ENCODE peak calls at places on chromosomes 16 and 17, in seven cellular contexts. One of them, this sample, is unnamed. For H3K27me3, the result is how much of the 10 kb centered on the place peaks cover.

GRCh38 chr16:88764913-88765349 is 20.1 kb downstream of the PIEZO1 start:
- DNase-seq in cardiac muscle cell: peak
- DNase-seq in H7: peak
- DNase-seq in Caco-2: peak
- DNase-seq in astrocyte: no peak
- DNase-seq in brain microvascular endothelial cell: peak
- DNase-seq in psoas muscle: no peak
- DNase-seq in this sample: peak

GRCh38 chr17:73309727-73310555 is 1.9 kb downstream of the CDC42EP4 start:
- DNase-seq in cardiac muscle cell: no peak
- DNase-seq in H7: peak
- DNase-seq in Caco-2: peak
- DNase-seq in astrocyte: no peak
- DNase-seq in brain microvascular endothelial cell: no peak
- DNase-seq in psoas muscle: no peak
- DNase-seq in this sample: no peak

GRCh38 chr17:17420561-17421269 is 56.1 kb upstream of the MED9 start:
- DNase-seq in cardiac muscle cell: no peak
- DNase-seq in H7: no peak
- DNase-seq in Caco-2: no peak
- DNase-seq in astrocyte: no peak
- DNase-seq in brain microvascular endothelial cell: peak
- DNase-seq in psoas muscle: peak
- DNase-seq in this sample: no peak

GRCh38 chr16:24543949-24544348 is 4.6 kb downstream of the RBBP6 start:
- DNase-seq in cardiac muscle cell: no peak
- DNase-seq in H7: no peak
- DNase-seq in Caco-2: no peak
- DNase-seq in astrocyte: peak
- DNase-seq in brain microvascular endothelial cell: no peak
- DNase-seq in psoas muscle: no peak
- DNase-seq in this sample: no peak

GRCh38 chr17:4143563-4144410 is 790 bp downstream of the CYB5D2 start:
- DNase-seq in cardiac muscle cell: peak
- DNase-seq in H7: peak
- DNase-seq in Caco-2: peak
- DNase-seq in astrocyte: peak
- DNase-seq in brain microvascular endothelial cell: peak
- DNase-seq in psoas muscle: peak
- DNase-seq in this sample: peak

GRCh38 chr17:44010966-44011647 is 3.7 kb downstream of the TMEM101 start:
- DNase-seq in cardiac muscle cell: peak
- DNase-seq in H7: no peak
- DNase-seq in Caco-2: no peak
- DNase-seq in astrocyte: no peak
- DNase-seq in brain microvascular endothelial cell: no peak
- DNase-seq in psoas muscle: no peak
- DNase-seq in this sample: no peak

GRCh38 chr16:70496513-70496912 is 26.8 kb downstream of the COG4 start:
- DNase-seq in cardiac muscle cell: no peak
- DNase-seq in H7: no peak
- DNase-seq in Caco-2: no peak
- DNase-seq in astrocyte: no peak
- DNase-seq in brain microvascular endothelial cell: no peak
- DNase-seq in psoas muscle: no peak
- DNase-seq in this sample: no peak

GRCh38 chr17:12530126-12530525 is 135.6 kb upstream of the MYOCD start:
- DNase-seq in cardiac muscle cell: peak
- DNase-seq in H7: peak
- DNase-seq in Caco-2: no peak
- DNase-seq in astrocyte: no peak
- DNase-seq in brain microvascular endothelial cell: no peak
- DNase-seq in psoas muscle: no peak
- DNase-seq in this sample: no peak

GRCh38 chr17:61794242-61794641 is 69.1 kb downstream of the BRIP1 start:
- DNase-seq in cardiac muscle cell: no peak
- DNase-seq in H7: no peak
- DNase-seq in Caco-2: no peak
- DNase-seq in astrocyte: no peak
- DNase-seq in brain microvascular endothelial cell: no peak
- DNase-seq in psoas muscle: no peak
- DNase-seq in this sample: no peak

GRCh38 chr16:67959520-67959919 is 8.9 kb downstream of the SLC12A4 start:
- DNase-seq in cardiac muscle cell: no peak
- DNase-seq in H7: no peak
- DNase-seq in Caco-2: no peak
- DNase-seq in astrocyte: peak
- DNase-seq in brain microvascular endothelial cell: no peak
- DNase-seq in psoas muscle: peak
- DNase-seq in this sample: no peak

GRCh38 chr16:13070268-13070667 is 168.9 kb downstream of the SHISA9 start:
- DNase-seq in cardiac muscle cell: no peak
- DNase-seq in H7: peak
- DNase-seq in Caco-2: no peak
- DNase-seq in astrocyte: no peak
- DNase-seq in brain microvascular endothelial cell: no peak
- DNase-seq in psoas muscle: no peak
- DNase-seq in this sample: no peak
- H3K4me3 ChIP-seq in cardiac muscle cell: no peak
- H3K4me3 ChIP-seq in H7: no peak
- H3K4me3 ChIP-seq in Caco-2: no peak
- H3K4me3 ChIP-seq in astrocyte: no peak
- H3K4me3 ChIP-seq in brain microvascular endothelial cell: no peak
- H3K4me3 ChIP-seq in psoas muscle: no peak
- H3K4me3 ChIP-seq in this sample: no peak

GRCh38 chr16:1008085-1008484 is 26.5 kb downstream of the SOX8 start:
- DNase-seq in cardiac muscle cell: no peak
- DNase-seq in H7: no peak
- DNase-seq in Caco-2: no peak
- DNase-seq in astrocyte: no peak
- DNase-seq in brain microvascular endothelial cell: no peak
- DNase-seq in psoas muscle: no peak
- DNase-seq in this sample: no peak

GRCh38 chr16:1009358-1010150 is 28.0 kb downstream of the SOX8 start:
- DNase-seq in cardiac muscle cell: no peak
- DNase-seq in H7: peak
- DNase-seq in Caco-2: no peak
- DNase-seq in astrocyte: no peak
- DNase-seq in brain microvascular endothelial cell: no peak
- DNase-seq in psoas muscle: no peak
- DNase-seq in this sample: no peak

GRCh38 chr16:1005286-1005685 is 23.7 kb downstream of the SOX8 start:
- DNase-seq in cardiac muscle cell: no peak
- DNase-seq in H7: no peak
- DNase-seq in Caco-2: no peak
- DNase-seq in astrocyte: no peak
- DNase-seq in brain microvascular endothelial cell: no peak
- DNase-seq in psoas muscle: no peak
- DNase-seq in this sample: no peak

GRCh38 chr16:1006781-1007180 is 25.2 kb downstream of the SOX8 start:
- DNase-seq in cardiac muscle cell: no peak
- DNase-seq in H7: peak
- DNase-seq in Caco-2: no peak
- DNase-seq in astrocyte: no peak
- DNase-seq in brain microvascular endothelial cell: no peak
- DNase-seq in psoas muscle: no peak
- DNase-seq in this sample: no peak

DNA sequence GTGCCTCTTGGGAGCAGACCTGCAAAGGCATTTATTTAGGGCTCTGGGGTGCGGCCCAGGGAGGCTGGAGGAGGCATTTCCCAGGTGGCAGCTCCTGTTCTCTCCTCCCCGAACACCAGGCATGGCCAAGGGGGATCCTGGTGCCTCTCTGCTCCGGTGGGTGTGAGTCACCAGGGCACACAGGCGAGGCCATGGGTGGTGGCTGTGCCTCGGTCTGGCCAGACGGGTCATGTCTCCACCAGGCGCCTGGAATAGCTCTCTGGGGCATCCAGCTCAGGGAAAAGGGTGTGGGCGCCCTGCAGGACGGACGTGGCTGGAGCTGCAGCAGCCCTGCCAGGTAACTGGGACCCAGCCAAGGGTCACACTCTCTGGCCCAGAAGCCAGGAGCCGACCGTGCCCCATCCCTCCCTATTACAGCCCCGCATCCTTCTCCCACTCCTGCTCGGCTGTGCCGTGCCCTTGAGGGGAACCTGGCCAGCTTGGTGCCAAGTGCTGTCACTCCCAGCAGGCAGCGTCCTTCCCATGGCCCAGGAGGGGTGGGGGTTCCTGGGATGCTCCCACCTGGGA is 25.8 kb downstream of the SOX8 start:
- DNase-seq in cardiac muscle cell: no peak
- DNase-seq in H7: peak
- DNase-seq in Caco-2: no peak
- DNase-seq in astrocyte: no peak
- DNase-seq in brain microvascular endothelial cell: no peak
- DNase-seq in psoas muscle: no peak
- DNase-seq in this sample: no peak
- H3K27me3 ChIP-seq in cardiac muscle cell: under half
- H3K27me3 ChIP-seq in H7: under half
- H3K27me3 ChIP-seq in Caco-2: under half
- H3K27me3 ChIP-seq in astrocyte: under half
- H3K27me3 ChIP-seq in brain microvascular endothelial cell: under half
- H3K27me3 ChIP-seq in psoas muscle: under half
- H3K27me3 ChIP-seq in this sample: under half

GRCh38 chr16:50265716-50266336 is 525 bp upstream of the ADCY7 start:
- DNase-seq in cardiac muscle cell: no peak
- DNase-seq in H7: peak
- DNase-seq in Caco-2: no peak
- DNase-seq in astrocyte: no peak
- DNase-seq in brain microvascular endothelial cell: no peak
- DNase-seq in psoas muscle: no peak
- DNase-seq in this sample: no peak
- H3K4me3 ChIP-seq in cardiac muscle cell: no peak
- H3K4me3 ChIP-seq in H7: no peak
- H3K4me3 ChIP-seq in Caco-2: no peak
- H3K4me3 ChIP-seq in astrocyte: peak
- H3K4me3 ChIP-seq in brain microvascular endothelial cell: no peak
- H3K4me3 ChIP-seq in psoas muscle: peak
- H3K4me3 ChIP-seq in this sample: no peak

GRCh38 chr16:79267781-79268180 is 332.8 kb downstream of the MAF start:
- DNase-seq in cardiac muscle cell: no peak
- DNase-seq in H7: no peak
- DNase-seq in Caco-2: no peak
- DNase-seq in astrocyte: no peak
- DNase-seq in brain microvascular endothelial cell: no peak
- DNase-seq in psoas muscle: no peak
- DNase-seq in this sample: no peak

GRCh38 chr16:79265701-79266100 is 334.8 kb downstream of the MAF start:
- DNase-seq in cardiac muscle cell: no peak
- DNase-seq in H7: no peak
- DNase-seq in Caco-2: no peak
- DNase-seq in astrocyte: no peak
- DNase-seq in brain microvascular endothelial cell: no peak
- DNase-seq in psoas muscle: no peak
- DNase-seq in this sample: peak

GRCh38 chr16:79269211-79269863 is 331.2 kb downstream of the MAF start:
- DNase-seq in cardiac muscle cell: no peak
- DNase-seq in H7: peak
- DNase-seq in Caco-2: no peak
- DNase-seq in astrocyte: no peak
- DNase-seq in brain microvascular endothelial cell: no peak
- DNase-seq in psoas muscle: no peak
- DNase-seq in this sample: no peak

GRCh38 chr16:79264237-79265104 is 336.1 kb downstream of the MAF start:
- DNase-seq in cardiac muscle cell: no peak
- DNase-seq in H7: no peak
- DNase-seq in Caco-2: no peak
- DNase-seq in astrocyte: no peak
- DNase-seq in brain microvascular endothelial cell: no peak
- DNase-seq in psoas muscle: no peak
- DNase-seq in this sample: no peak

GRCh38 chr16:79267146-79267545 is 333.4 kb downstream of the MAF start:
- DNase-seq in cardiac muscle cell: no peak
- DNase-seq in H7: no peak
- DNase-seq in Caco-2: no peak
- DNase-seq in astrocyte: no peak
- DNase-seq in brain microvascular endothelial cell: no peak
- DNase-seq in psoas muscle: no peak
- DNase-seq in this sample: no peak
- H3K27me3 ChIP-seq in cardiac muscle cell: under half
- H3K27me3 ChIP-seq in H7: under half
- H3K27me3 ChIP-seq in Caco-2: under half
- H3K27me3 ChIP-seq in astrocyte: under half
- H3K27me3 ChIP-seq in brain microvascular endothelial cell: under half
- H3K27me3 ChIP-seq in psoas muscle: under half
- H3K27me3 ChIP-seq in this sample: under half

GRCh38 chr17:36944488-36945040 is 4.2 kb upstream of the AATF start:
- DNase-seq in cardiac muscle cell: no peak
- DNase-seq in H7: peak
- DNase-seq in Caco-2: no peak
- DNase-seq in astrocyte: no peak
- DNase-seq in brain microvascular endothelial cell: no peak
- DNase-seq in psoas muscle: no peak
- DNase-seq in this sample: no peak

GRCh38 chr17:36947922-36948716 is 635 bp upstream of the AATF start:
- DNase-seq in cardiac muscle cell: no peak
- DNase-seq in H7: no peak
- DNase-seq in Caco-2: no peak
- DNase-seq in astrocyte: no peak
- DNase-seq in brain microvascular endothelial cell: peak
- DNase-seq in psoas muscle: no peak
- DNase-seq in this sample: no peak

GRCh38 chr17:36945160-36945559 is 3.6 kb upstream of the AATF start:
- DNase-seq in cardiac muscle cell: no peak
- DNase-seq in H7: no peak
- DNase-seq in Caco-2: no peak
- DNase-seq in astrocyte: no peak
- DNase-seq in brain microvascular endothelial cell: no peak
- DNase-seq in psoas muscle: no peak
- DNase-seq in this sample: no peak

GRCh38 chr17:36946726-36947091 is 2.0 kb upstream of the AATF start:
- DNase-seq in cardiac muscle cell: no peak
- DNase-seq in H7: peak
- DNase-seq in Caco-2: no peak
- DNase-seq in astrocyte: no peak
- DNase-seq in brain microvascular endothelial cell: no peak
- DNase-seq in psoas muscle: no peak
- DNase-seq in this sample: no peak

DNA sequence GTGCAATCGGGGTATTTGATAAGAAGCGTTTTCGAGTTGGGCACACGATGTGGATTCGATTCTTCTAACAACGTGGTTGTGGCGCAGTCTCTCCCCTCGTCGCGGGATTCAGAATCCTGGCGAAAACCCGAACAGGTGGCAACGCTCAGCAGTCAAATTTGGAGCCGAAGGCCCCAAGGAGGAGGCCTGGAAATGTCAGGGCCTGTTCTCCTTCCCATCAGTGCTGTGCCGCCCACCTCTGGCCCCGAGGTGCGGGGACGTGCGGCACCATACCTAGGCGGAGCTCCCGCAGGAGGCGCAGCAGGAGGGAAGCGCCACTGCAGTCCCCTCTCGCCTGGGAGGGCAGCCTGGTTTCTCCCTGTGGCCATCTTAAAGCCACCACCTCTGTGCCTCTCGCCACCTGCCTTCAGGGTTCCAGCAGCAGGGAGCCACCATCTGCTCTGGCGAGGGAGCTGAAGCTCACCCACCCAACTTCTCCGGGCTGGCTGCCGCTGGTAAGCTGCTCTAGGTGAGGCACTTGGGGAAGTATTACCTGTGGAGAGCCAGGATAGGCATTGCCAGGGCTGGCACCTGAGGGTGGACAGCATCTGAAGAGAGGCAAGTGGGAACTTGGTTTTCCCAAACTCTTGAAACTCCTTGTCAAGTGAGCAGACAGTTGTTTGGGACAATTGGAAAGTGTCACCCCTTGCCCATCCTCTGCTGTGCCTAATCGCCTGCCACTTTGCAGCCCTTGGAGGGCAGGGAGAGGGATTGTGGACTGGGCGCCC is 2.6 kb upstream of the AATF start:
- DNase-seq in cardiac muscle cell: no peak
- DNase-seq in H7: peak
- DNase-seq in Caco-2: no peak
- DNase-seq in astrocyte: no peak
- DNase-seq in brain microvascular endothelial cell: no peak
- DNase-seq in psoas muscle: no peak
- DNase-seq in this sample: no peak
- H3K4me3 ChIP-seq in cardiac muscle cell: no peak
- H3K4me3 ChIP-seq in H7: peak
- H3K4me3 ChIP-seq in Caco-2: no peak
- H3K4me3 ChIP-seq in astrocyte: no peak
- H3K4me3 ChIP-seq in brain microvascular endothelial cell: no peak
- H3K4me3 ChIP-seq in psoas muscle: no peak
- H3K4me3 ChIP-seq in this sample: no peak

This sample was measured in bronchial epithelial cell.